ENCODE peak calls at places on chromosomes 11 and 22, in seven cellular contexts. One of them, this sample, is unnamed.

GRCh38 chr11:45671246-45672171 is 6.1 kb upstream of the CHST1 start:
- DNase-seq in HCT116: no peak
- DNase-seq in HepG2: no peak
- DNase-seq in K562: no peak
- DNase-seq in SK-N-SH: no peak
- DNase-seq in GM12878: no peak
- DNase-seq in H1: no peak
- DNase-seq in this sample: no peak

GRCh38 chr22:48496226-48496845 is 1331.3 kb downstream of the BRD1 start:
- DNase-seq in K562: no peak
- DNase-seq in HCT116: no peak
- DNase-seq in HepG2: no peak
- DNase-seq in SK-N-SH: no peak
- DNase-seq in GM12878: no peak
- DNase-seq in H1: no peak
- DNase-seq in this sample: no peak

GRCh38 chr11:99069831-99070444 is 49.2 kb downstream of the CNTN5 start:
- DNase-seq in SK-N-SH: no peak
- DNase-seq in GM12878: peak
- DNase-seq in H1: peak
- DNase-seq in HCT116: no peak
- DNase-seq in K562: no peak
- DNase-seq in HepG2: peak
- DNase-seq in this sample: peak

GRCh38 chr22:44883011-44883421 is 126.8 kb downstream of the PHF21B start:
- DNase-seq in GM12878: no peak
- DNase-seq in SK-N-SH: no peak
- DNase-seq in HCT116: no peak
- DNase-seq in HepG2: no peak
- DNase-seq in K562: no peak
- DNase-seq in H1: no peak
- DNase-seq in this sample: no peak

GRCh38 chr11:75342966-75343870 is 8.2 kb downstream of the ARRB1 start:
- DNase-seq in H1: no peak
- DNase-seq in GM12878: no peak
- DNase-seq in HCT116: no peak
- DNase-seq in SK-N-SH: no peak
- DNase-seq in HepG2: peak
- DNase-seq in K562: peak
- DNase-seq in this sample: peak

GRCh38 chr22:46587067-46587471 is 33.1 kb upstream of the GRAMD4 start:
- DNase-seq in GM12878: peak
- DNase-seq in HCT116: no peak
- DNase-seq in K562: no peak
- DNase-seq in SK-N-SH: no peak
- DNase-seq in H1: no peak
- DNase-seq in HepG2: no peak
- DNase-seq in this sample: no peak

GRCh38 chr11:73186294-73186850 is 31.7 kb upstream of the P2RY2 start:
- DNase-seq in GM12878: no peak
- DNase-seq in HepG2: no peak
- DNase-seq in K562: no peak
- DNase-seq in HCT116: no peak
- DNase-seq in SK-N-SH: no peak
- DNase-seq in H1: no peak
- DNase-seq in this sample: no peak

GRCh38 chr11:43327987-43328386 is 16.2 kb downstream of the API5 start:
- DNase-seq in HCT116: no peak
- DNase-seq in HepG2: peak
- DNase-seq in K562: peak
- DNase-seq in H1: no peak
- DNase-seq in GM12878: no peak
- DNase-seq in SK-N-SH: no peak
- DNase-seq in this sample: no peak

GRCh38 chr11:73335204-73335923 is 27.3 kb downstream of the ARHGEF17 start:
- DNase-seq in H1: peak
- DNase-seq in SK-N-SH: peak
- DNase-seq in GM12878: no peak
- DNase-seq in HepG2: peak
- DNase-seq in K562: peak
- DNase-seq in HCT116: peak
- DNase-seq in this sample: peak

GRCh38 chr22:28142361-28142801 is 223.3 kb upstream of the PITPNB start:
- DNase-seq in SK-N-SH: no peak
- DNase-seq in HepG2: peak
- DNase-seq in HCT116: no peak
- DNase-seq in GM12878: no peak
- DNase-seq in K562: no peak
- DNase-seq in H1: no peak
- DNase-seq in this sample: no peak

GRCh38 chr22:26775394-26775793 is 118.0 kb downstream of the MIAT start:
- DNase-seq in GM12878: no peak
- DNase-seq in SK-N-SH: no peak
- DNase-seq in H1: no peak
- DNase-seq in K562: no peak
- DNase-seq in HepG2: no peak
- DNase-seq in HCT116: no peak
- DNase-seq in this sample: no peak

GRCh38 chr11:131760191-131760951 is 390.0 kb downstream of the NTM start:
- DNase-seq in H1: peak
- DNase-seq in K562: no peak
- DNase-seq in HCT116: no peak
- DNase-seq in GM12878: no peak
- DNase-seq in HepG2: no peak
- DNase-seq in SK-N-SH: no peak
- DNase-seq in this sample: no peak

GRCh38 chr11:13016415-13016814 is 7.3 kb downstream of the RASSF10 start:
- DNase-seq in K562: no peak
- DNase-seq in H1: no peak
- DNase-seq in HCT116: peak
- DNase-seq in SK-N-SH: no peak
- DNase-seq in HepG2: no peak
- DNase-seq in GM12878: no peak
- DNase-seq in this sample: no peak

GRCh38 chr11:312092-312816 is 1.6 kb upstream of the IFITM1 start:
- DNase-seq in SK-N-SH: no peak
- DNase-seq in H1: no peak
- DNase-seq in GM12878: no peak
- DNase-seq in HepG2: no peak
- DNase-seq in K562: peak
- DNase-seq in HCT116: no peak
- DNase-seq in this sample: no peak

GRCh38 chr22:44020981-44021380 is 3.1 kb upstream of the PARVB start:
- DNase-seq in GM12878: no peak
- DNase-seq in K562: peak
- DNase-seq in HepG2: no peak
- DNase-seq in SK-N-SH: no peak
- DNase-seq in H1: no peak
- DNase-seq in HCT116: no peak
- DNase-seq in this sample: no peak

GRCh38 chr11:30196400-30197206 is 34.2 kb upstream of the FSHB start:
- DNase-seq in GM12878: no peak
- DNase-seq in H1: peak
- DNase-seq in SK-N-SH: peak
- DNase-seq in HCT116: peak
- DNase-seq in HepG2: peak
- DNase-seq in K562: peak
- DNase-seq in this sample: peak

GRCh38 chr11:107493117-107493516 is 35.5 kb upstream of the CWF19L2 start:
- DNase-seq in HCT116: no peak
- DNase-seq in K562: no peak
- DNase-seq in GM12878: no peak
- DNase-seq in H1: no peak
- DNase-seq in SK-N-SH: no peak
- DNase-seq in HepG2: no peak
- DNase-seq in this sample: no peak

GRCh38 chr11:44241851-44242250 is 68.1 kb downstream of the ALX4 start:
- DNase-seq in K562: no peak
- DNase-seq in H1: no peak
- DNase-seq in HepG2: no peak
- DNase-seq in GM12878: no peak
- DNase-seq in SK-N-SH: no peak
- DNase-seq in HCT116: no peak
- DNase-seq in this sample: no peak

GRCh38 chr22:50302041-50302541 is 5.4 kb downstream of the PLXNB2 start:
- DNase-seq in H1: no peak
- DNase-seq in K562: no peak
- DNase-seq in GM12878: no peak
- DNase-seq in SK-N-SH: no peak
- DNase-seq in HepG2: no peak
- DNase-seq in HCT116: no peak
- DNase-seq in this sample: no peak

GRCh38 chr11:73334244-73335203 is 26.4 kb downstream of the ARHGEF17 start:
- DNase-seq in SK-N-SH: peak
- DNase-seq in HepG2: peak
- DNase-seq in K562: peak
- DNase-seq in GM12878: no peak
- DNase-seq in HCT116: peak
- DNase-seq in H1: no peak
- DNase-seq in this sample: no peak

GRCh38 chr22:39405346-39406085 is 5.9 kb downstream of the TAB1 start:
- DNase-seq in K562: no peak
- DNase-seq in SK-N-SH: no peak
- DNase-seq in HepG2: no peak
- DNase-seq in HCT116: no peak
- DNase-seq in H1: no peak
- DNase-seq in GM12878: no peak
- DNase-seq in this sample: no peak

GRCh38 chr22:39408173-39408572 is 8.6 kb downstream of the TAB1 start:
- DNase-seq in HepG2: no peak
- DNase-seq in GM12878: no peak
- DNase-seq in H1: no peak
- DNase-seq in SK-N-SH: no peak
- DNase-seq in K562: no peak
- DNase-seq in HCT116: no peak
- DNase-seq in this sample: no peak

GRCh38 chr22:39414377-39414776 is 14.8 kb downstream of the TAB1 start:
- DNase-seq in HCT116: no peak
- DNase-seq in H1: no peak
- DNase-seq in SK-N-SH: no peak
- DNase-seq in K562: no peak
- DNase-seq in GM12878: no peak
- DNase-seq in HepG2: no peak
- DNase-seq in this sample: no peak

GRCh38 chr22:39409630-39410029 is 10.1 kb downstream of the TAB1 start:
- DNase-seq in GM12878: no peak
- DNase-seq in HCT116: no peak
- DNase-seq in H1: no peak
- DNase-seq in K562: no peak
- DNase-seq in HepG2: no peak
- DNase-seq in SK-N-SH: no peak
- DNase-seq in this sample: no peak

DNA sequence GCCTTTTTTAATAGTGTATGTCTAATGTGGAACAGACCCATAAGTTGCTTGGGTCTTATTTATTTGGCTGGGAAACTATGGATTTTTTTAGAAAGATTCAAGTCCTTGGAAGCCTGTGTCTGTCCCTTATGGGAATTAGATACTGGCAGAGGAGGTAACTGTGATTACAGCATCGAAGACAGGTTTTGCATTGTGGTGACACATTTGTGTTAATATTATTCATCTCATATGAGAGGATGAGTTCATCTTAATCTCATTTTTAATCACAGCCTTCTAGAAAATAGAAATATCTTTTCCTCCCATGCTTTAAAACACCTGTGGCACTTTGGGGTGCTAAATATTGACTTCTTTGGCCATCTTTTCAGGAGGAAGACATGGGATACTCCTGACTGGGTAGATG is 9.2 kb downstream of the TAB1 start:
- DNase-seq in H1: no peak
- DNase-seq in GM12878: no peak
- DNase-seq in K562: no peak
- DNase-seq in HepG2: no peak
- DNase-seq in HCT116: no peak
- DNase-seq in SK-N-SH: no peak
- DNase-seq in this sample: no peak
- TF ChIP-seq JUND in H1: no peak
- TF ChIP-seq JUND in GM12878: no peak
- TF ChIP-seq JUND in K562: no peak
- TF ChIP-seq JUND in HepG2: no peak
- TF ChIP-seq JUND in HCT116: no peak
- TF ChIP-seq JUND in SK-N-SH: no peak
- TF ChIP-seq JUND in this sample: no peak

DNA sequence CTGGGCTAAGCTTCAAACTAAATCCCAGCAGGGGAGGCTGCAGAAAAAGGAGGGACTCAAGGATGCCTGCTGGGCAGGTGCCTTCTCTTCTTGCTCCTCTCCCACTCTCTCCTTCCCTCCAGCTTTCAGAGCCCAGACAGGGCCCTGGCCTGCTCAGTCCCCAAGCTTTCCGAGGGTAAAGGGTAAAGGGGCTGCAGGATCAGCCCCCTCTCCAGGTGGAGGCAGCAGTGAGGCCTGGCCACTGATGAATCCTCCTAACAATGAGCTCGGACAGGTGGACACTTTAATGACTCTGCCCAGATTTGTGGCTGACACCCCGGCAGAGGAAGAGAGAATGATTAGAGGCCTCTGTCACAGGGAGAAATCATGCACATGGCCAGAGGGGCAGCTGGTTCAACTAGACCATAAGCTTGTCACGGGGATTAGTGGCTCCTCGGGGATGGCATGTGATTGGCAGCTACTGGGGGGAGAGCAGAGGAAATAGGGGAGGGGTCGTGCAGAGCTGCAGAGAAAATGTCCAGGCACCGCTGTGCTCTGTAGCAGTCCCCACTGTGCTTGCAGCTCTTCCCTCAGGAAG is 587.5 kb upstream of the B3GAT1 start:
- DNase-seq in HCT116: no peak
- DNase-seq in GM12878: no peak
- DNase-seq in HepG2: no peak
- DNase-seq in K562: no peak
- DNase-seq in SK-N-SH: no peak
- DNase-seq in H1: no peak
- DNase-seq in this sample: no peak
- TF ChIP-seq JUND in HCT116: no peak
- TF ChIP-seq JUND in GM12878: no peak
- TF ChIP-seq JUND in HepG2: no peak
- TF ChIP-seq JUND in K562: no peak
- TF ChIP-seq JUND in SK-N-SH: no peak
- TF ChIP-seq JUND in H1: no peak
- TF ChIP-seq JUND in this sample: no peak

DNA sequence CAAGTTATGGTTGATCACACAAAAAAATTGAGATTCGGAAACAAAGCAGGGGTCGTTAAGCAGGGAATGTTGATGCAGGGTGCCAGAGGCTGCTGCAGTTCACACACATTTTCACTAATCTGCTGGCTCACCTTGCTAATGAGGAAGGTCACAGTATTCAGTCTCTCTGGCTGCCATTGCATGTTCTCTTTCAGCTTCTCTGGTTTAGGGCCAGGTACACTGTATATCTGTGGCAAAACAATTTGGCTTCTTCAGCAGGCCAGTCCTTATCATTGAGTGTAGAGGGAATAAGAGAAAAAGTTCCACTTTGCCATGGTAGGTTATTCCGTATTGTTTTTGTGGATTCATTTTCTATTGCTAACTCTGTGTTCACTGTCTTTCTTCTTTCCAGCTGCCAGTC is 283.7 kb upstream of the ANO3 start:
- DNase-seq in H1: no peak
- DNase-seq in GM12878: no peak
- DNase-seq in K562: no peak
- DNase-seq in SK-N-SH: no peak
- DNase-seq in HepG2: no peak
- DNase-seq in HCT116: no peak
- DNase-seq in this sample: no peak
- TF ChIP-seq JUND in H1: no peak
- TF ChIP-seq JUND in GM12878: no peak
- TF ChIP-seq JUND in K562: no peak
- TF ChIP-seq JUND in SK-N-SH: no peak
- TF ChIP-seq JUND in HepG2: no peak
- TF ChIP-seq JUND in HCT116: no peak
- TF ChIP-seq JUND in this sample: no peak

GRCh38 chr11:119029340-119030028 is 1.2 kb downstream of the SLC37A4 start:
- DNase-seq in GM12878: no peak
- DNase-seq in HepG2: peak
- DNase-seq in K562: peak
- DNase-seq in H1: no peak
- DNase-seq in HCT116: no peak
- DNase-seq in SK-N-SH: peak
- DNase-seq in this sample: no peak
- TF ChIP-seq JUND in GM12878: no peak
- TF ChIP-seq JUND in HepG2: no peak
- TF ChIP-seq JUND in K562: no peak
- TF ChIP-seq JUND in H1: no peak
- TF ChIP-seq JUND in HCT116: no peak
- TF ChIP-seq JUND in SK-N-SH: no peak
- TF ChIP-seq JUND in this sample: no peak